ENCODE peak calls at places on chromosomes 3 and 15, in six cellular contexts. N is dermis blood vessel endothelial cell; B is stimulated activated effector memory CD8-positive, alpha-beta T cell treated with anti-CD3 and anti-CD28 coated beads, Interleukin-12 subunit alpha, Interleukin-12 subunit beta, amount 100 ng/mL, for 72 hours; S is ureter; K is T-helper 1 cell; C is glutamatergic neuron. I is an unnamed sample.

GRCh38 chr3:38805765-38806386 is 10.1 kb downstream of the SCN10A start:
- DNase-seq in N (peak), B (peak), S (peak), K (no peak), C (no peak), I (peak)

GRCh38 chr3:188362405-188362831 is 208.5 kb downstream of the LPP start:
- DNase-seq in N (peak), B (no peak), S (no peak), K (no peak), C (no peak), I (no peak)

GRCh38 chr15:87877114-87877810 is 379.3 kb downstream of the NTRK3 start:
- DNase-seq in N (no peak), B (no peak), S (no peak), K (no peak), C (no peak), I (no peak)

GRCh38 chr15:48627260-48627969 is 18.1 kb downstream of the FBN1 start:
- DNase-seq in N (peak), B (no peak), S (no peak), K (no peak), C (no peak), I (no peak)

GRCh38 chr15:101264911-101265641 is 12.2 kb downstream of the SELENOS start:
- DNase-seq in N (peak), B (no peak), S (no peak), K (no peak), C (no peak), I (no peak)

GRCh38 chr15:82043726-82044372 is 2.0 kb downstream of the MEX3B start:
- DNase-seq in N (no peak), B (no peak), S (no peak), K (no peak), C (peak), I (no peak)

GRCh38 chr15:101070024-101070423 is 150.9 kb downstream of the LRRK1 start:
- DNase-seq in N (no peak), B (no peak), S (no peak), K (no peak), C (no peak), I (no peak)

GRCh38 chr3:193744822-193745684 is 152.0 kb downstream of the OPA1 start:
- DNase-seq in N (no peak), B (no peak), S (no peak), K (no peak), C (peak), I (no peak)